ENCODE peak calls at places on chromosomes 5 and 9, in four cellular contexts. One of them, this sample, is unnamed.

GRCh38 chr5:133051117-133051546 is 681 bp upstream of the HSPA4 start:
- DNase-seq in GF-D8: no peak
- DNase-seq in left ventricle myocardium inferior: no peak
- DNase-seq in EL: no peak
- DNase-seq in this sample: no peak

GRCh38 chr5:145680169-145680568 is 155.0 kb downstream of the PRELID2 start:
- DNase-seq in GF-D8: no peak
- DNase-seq in left ventricle myocardium inferior: no peak
- DNase-seq in EL: peak
- DNase-seq in this sample: no peak

GRCh38 chr9:96487030-96487396 is 37.0 kb downstream of the HABP4 start:
- DNase-seq in GF-D8: no peak
- DNase-seq in left ventricle myocardium inferior: no peak
- DNase-seq in EL: no peak
- DNase-seq in this sample: no peak

GRCh38 chr9:91689006-91689405 is 261.0 kb downstream of the ROR2 start:
- DNase-seq in GF-D8: no peak
- DNase-seq in left ventricle myocardium inferior: no peak
- DNase-seq in EL: no peak
- DNase-seq in this sample: no peak

GRCh38 chr5:112418412-112419049 is 546 bp downstream of the EPB41L4A start:
- DNase-seq in GF-D8: no peak
- DNase-seq in left ventricle myocardium inferior: peak
- DNase-seq in EL: no peak
- DNase-seq in this sample: no peak

GRCh38 chr9:36831381-36832231 is 202.5 kb downstream of the PAX5 start:
- DNase-seq in GF-D8: no peak
- DNase-seq in left ventricle myocardium inferior: no peak
- DNase-seq in EL: no peak
- DNase-seq in this sample: no peak

GRCh38 chr9:19199012-19199411 is 31.5 kb upstream of the DENND4C start:
- DNase-seq in GF-D8: peak
- DNase-seq in left ventricle myocardium inferior: no peak
- DNase-seq in EL: no peak
- DNase-seq in this sample: no peak

GRCh38 chr9:81814794-81815464 is 113.3 kb upstream of the SPATA31D4 start:
- DNase-seq in GF-D8: no peak
- DNase-seq in left ventricle myocardium inferior: no peak
- DNase-seq in EL: no peak
- DNase-seq in this sample: no peak

GRCh38 chr5:123359866-123360569 is 63.2 kb downstream of the CEP120 start:
- DNase-seq in GF-D8: no peak
- DNase-seq in left ventricle myocardium inferior: no peak
- DNase-seq in EL: no peak
- DNase-seq in this sample: peak